ENCODE peak calls at places on chromosomes 7 and 10, in nine cellular contexts. One of them, this sample, is unnamed.

GRCh38 chr7:91182819-91183405 is 81.3 kb upstream of the FZD1 start:
- DNase-seq in right lobe of liver: no peak
- DNase-seq in CD4-positive, alpha-beta T cell: no peak
- DNase-seq in endothelial cell: no peak
- DNase-seq in activated CD8-positive, alpha-beta memory T cell treated with anti-CD3 and anti-CD28 coated beads, Interleukin-2, amount 50 U/mL, for 48 hours: no peak
- DNase-seq in fibroblast of mammary gland: peak
- DNase-seq in effector CD4-positive, alpha-beta T cell: no peak
- DNase-seq in COR-L47: no peak
- DNase-seq in HEK293T: no peak
- DNase-seq in this sample: no peak

GRCh38 chr10:1498746-1499343 is 238.5 kb downstream of the ADARB2 start:
- DNase-seq in right lobe of liver: no peak
- DNase-seq in CD4-positive, alpha-beta T cell: no peak
- DNase-seq in endothelial cell: no peak
- DNase-seq in activated CD8-positive, alpha-beta memory T cell treated with anti-CD3 and anti-CD28 coated beads, Interleukin-2, amount 50 U/mL, for 48 hours: no peak
- DNase-seq in fibroblast of mammary gland: peak
- DNase-seq in effector CD4-positive, alpha-beta T cell: no peak
- DNase-seq in COR-L47: no peak
- DNase-seq in HEK293T: no peak
- DNase-seq in this sample: no peak

GRCh38 chr7:13830604-13830915 is 158.9 kb downstream of the ETV1 start:
- DNase-seq in right lobe of liver: no peak
- DNase-seq in CD4-positive, alpha-beta T cell: no peak
- DNase-seq in endothelial cell: no peak
- DNase-seq in activated CD8-positive, alpha-beta memory T cell treated with anti-CD3 and anti-CD28 coated beads, Interleukin-2, amount 50 U/mL, for 48 hours: no peak
- DNase-seq in fibroblast of mammary gland: peak
- DNase-seq in effector CD4-positive, alpha-beta T cell: no peak
- DNase-seq in COR-L47: no peak
- DNase-seq in HEK293T: no peak
- DNase-seq in this sample: no peak

GRCh38 chr7:155365146-155365874 is 67.6 kb downstream of the INSIG1 start:
- DNase-seq in right lobe of liver: peak
- DNase-seq in CD4-positive, alpha-beta T cell: no peak
- DNase-seq in endothelial cell: no peak
- DNase-seq in activated CD8-positive, alpha-beta memory T cell treated with anti-CD3 and anti-CD28 coated beads, Interleukin-2, amount 50 U/mL, for 48 hours: no peak
- DNase-seq in fibroblast of mammary gland: no peak
- DNase-seq in effector CD4-positive, alpha-beta T cell: no peak
- DNase-seq in COR-L47: no peak
- DNase-seq in HEK293T: no peak
- DNase-seq in this sample: no peak

GRCh38 chr7:12322903-12323300 is 80.8 kb downstream of the VWDE start:
- DNase-seq in right lobe of liver: no peak
- DNase-seq in CD4-positive, alpha-beta T cell: no peak
- DNase-seq in endothelial cell: no peak
- DNase-seq in activated CD8-positive, alpha-beta memory T cell treated with anti-CD3 and anti-CD28 coated beads, Interleukin-2, amount 50 U/mL, for 48 hours: no peak
- DNase-seq in fibroblast of mammary gland: peak
- DNase-seq in effector CD4-positive, alpha-beta T cell: no peak
- DNase-seq in COR-L47: peak
- DNase-seq in HEK293T: no peak
- DNase-seq in this sample: no peak

GRCh38 chr7:137652721-137653120 is 194.1 kb downstream of the DGKI start:
- DNase-seq in right lobe of liver: no peak
- DNase-seq in CD4-positive, alpha-beta T cell: no peak
- DNase-seq in endothelial cell: no peak
- DNase-seq in activated CD8-positive, alpha-beta memory T cell treated with anti-CD3 and anti-CD28 coated beads, Interleukin-2, amount 50 U/mL, for 48 hours: no peak
- DNase-seq in fibroblast of mammary gland: peak
- DNase-seq in effector CD4-positive, alpha-beta T cell: no peak
- DNase-seq in COR-L47: no peak
- DNase-seq in HEK293T: no peak
- DNase-seq in this sample: no peak

GRCh38 chr7:130084037-130084875 is 13.9 kb downstream of the KLHDC10 start:
- DNase-seq in right lobe of liver: no peak
- DNase-seq in CD4-positive, alpha-beta T cell: no peak
- DNase-seq in endothelial cell: no peak
- DNase-seq in activated CD8-positive, alpha-beta memory T cell treated with anti-CD3 and anti-CD28 coated beads, Interleukin-2, amount 50 U/mL, for 48 hours: no peak
- DNase-seq in fibroblast of mammary gland: peak
- DNase-seq in effector CD4-positive, alpha-beta T cell: no peak
- DNase-seq in COR-L47: no peak
- DNase-seq in HEK293T: peak
- DNase-seq in this sample: no peak

GRCh38 chr7:35694161-35694783 is 663 bp downstream of the HERPUD2 start:
- DNase-seq in right lobe of liver: peak
- DNase-seq in CD4-positive, alpha-beta T cell: no peak
- DNase-seq in endothelial cell: no peak
- DNase-seq in activated CD8-positive, alpha-beta memory T cell treated with anti-CD3 and anti-CD28 coated beads, Interleukin-2, amount 50 U/mL, for 48 hours: peak
- DNase-seq in fibroblast of mammary gland: peak
- DNase-seq in effector CD4-positive, alpha-beta T cell: no peak
- DNase-seq in COR-L47: no peak
- DNase-seq in HEK293T: peak
- DNase-seq in this sample: no peak

GRCh38 chr7:54705436-54705835 is 53.6 kb downstream of the SEC61G start:
- DNase-seq in right lobe of liver: no peak
- DNase-seq in CD4-positive, alpha-beta T cell: no peak
- DNase-seq in endothelial cell: no peak
- DNase-seq in activated CD8-positive, alpha-beta memory T cell treated with anti-CD3 and anti-CD28 coated beads, Interleukin-2, amount 50 U/mL, for 48 hours: no peak
- DNase-seq in fibroblast of mammary gland: peak
- DNase-seq in effector CD4-positive, alpha-beta T cell: no peak
- DNase-seq in COR-L47: no peak
- DNase-seq in HEK293T: no peak
- DNase-seq in this sample: no peak

GRCh38 chr7:16347461-16348192 is 73.7 kb downstream of the CRPPA start:
- DNase-seq in right lobe of liver: no peak
- DNase-seq in CD4-positive, alpha-beta T cell: no peak
- DNase-seq in endothelial cell: no peak
- DNase-seq in activated CD8-positive, alpha-beta memory T cell treated with anti-CD3 and anti-CD28 coated beads, Interleukin-2, amount 50 U/mL, for 48 hours: no peak
- DNase-seq in fibroblast of mammary gland: peak
- DNase-seq in effector CD4-positive, alpha-beta T cell: no peak
- DNase-seq in COR-L47: no peak
- DNase-seq in HEK293T: no peak
- DNase-seq in this sample: peak